ENCODE peak calls at places on chromosome 15, in ten cellular contexts. One of them, this sample, is unnamed.

GRCh38 chr15:89912145-89912673 is 543 bp downstream of the ARPIN start:
- DNase-seq in testis: peak
- DNase-seq in mesendoderm: peak
- DNase-seq in H9: peak
- DNase-seq in HepG2: no peak
- DNase-seq in neuronal stem cell: peak
- DNase-seq in sigmoid colon: peak
- DNase-seq in fibroblast of lung: peak
- DNase-seq in esophagus muscularis mucosa: no peak
- DNase-seq in osteoblast: peak
- DNase-seq in this sample: no peak

GRCh38 chr15:52466134-52466701 is 62.5 kb downstream of the MYO5A start:
- DNase-seq in testis: peak
- DNase-seq in mesendoderm: peak
- DNase-seq in H9: peak
- DNase-seq in HepG2: no peak
- DNase-seq in neuronal stem cell: no peak
- DNase-seq in sigmoid colon: peak
- DNase-seq in fibroblast of lung: no peak
- DNase-seq in esophagus muscularis mucosa: no peak
- DNase-seq in osteoblast: no peak
- DNase-seq in this sample: peak

GRCh38 chr15:50168778-50169411 is 13.1 kb upstream of the SLC27A2 start:
- DNase-seq in testis: no peak
- DNase-seq in mesendoderm: no peak
- DNase-seq in H9: no peak
- DNase-seq in HepG2: no peak
- DNase-seq in neuronal stem cell: no peak
- DNase-seq in sigmoid colon: no peak
- DNase-seq in fibroblast of lung: no peak
- DNase-seq in esophagus muscularis mucosa: no peak
- DNase-seq in osteoblast: no peak
- DNase-seq in this sample: no peak

GRCh38 chr15:72566973-72567372 is 87.5 kb upstream of the GOLGA6B start:
- DNase-seq in testis: no peak
- DNase-seq in mesendoderm: no peak
- DNase-seq in H9: no peak
- DNase-seq in HepG2: no peak
- DNase-seq in neuronal stem cell: no peak
- DNase-seq in sigmoid colon: no peak
- DNase-seq in fibroblast of lung: no peak
- DNase-seq in esophagus muscularis mucosa: no peak
- DNase-seq in osteoblast: no peak
- DNase-seq in this sample: no peak

GRCh38 chr15:90873998-90874605 is 5.7 kb downstream of the FURIN start:
- DNase-seq in testis: no peak
- DNase-seq in mesendoderm: peak
- DNase-seq in H9: peak
- DNase-seq in HepG2: peak
- DNase-seq in neuronal stem cell: no peak
- DNase-seq in sigmoid colon: no peak
- DNase-seq in fibroblast of lung: no peak
- DNase-seq in esophagus muscularis mucosa: no peak
- DNase-seq in osteoblast: peak
- DNase-seq in this sample: no peak

GRCh38 chr15:94266000-94266399 is 34.6 kb downstream of the MCTP2 start:
- DNase-seq in testis: no peak
- DNase-seq in mesendoderm: peak
- DNase-seq in H9: no peak
- DNase-seq in HepG2: peak
- DNase-seq in neuronal stem cell: no peak
- DNase-seq in sigmoid colon: no peak
- DNase-seq in fibroblast of lung: no peak
- DNase-seq in esophagus muscularis mucosa: no peak
- DNase-seq in osteoblast: no peak
- DNase-seq in this sample: no peak

GRCh38 chr15:90376789-90377188 is 11.3 kb upstream of the IQGAP1 start:
- DNase-seq in testis: no peak
- DNase-seq in mesendoderm: no peak
- DNase-seq in H9: no peak
- DNase-seq in HepG2: no peak
- DNase-seq in neuronal stem cell: no peak
- DNase-seq in sigmoid colon: no peak
- DNase-seq in fibroblast of lung: no peak
- DNase-seq in esophagus muscularis mucosa: no peak
- DNase-seq in osteoblast: no peak
- DNase-seq in this sample: peak

GRCh38 chr15:68466876-68467275 is 34.9 kb upstream of the ITGA11 start:
- DNase-seq in testis: no peak
- DNase-seq in mesendoderm: no peak
- DNase-seq in H9: no peak
- DNase-seq in HepG2: no peak
- DNase-seq in neuronal stem cell: no peak
- DNase-seq in sigmoid colon: no peak
- DNase-seq in fibroblast of lung: no peak
- DNase-seq in esophagus muscularis mucosa: peak
- DNase-seq in osteoblast: no peak
- DNase-seq in this sample: no peak

GRCh38 chr15:56763496-56763895 is 30.2 kb upstream of the ZNF280D start:
- DNase-seq in testis: no peak
- DNase-seq in mesendoderm: no peak
- DNase-seq in H9: no peak
- DNase-seq in HepG2: no peak
- DNase-seq in neuronal stem cell: no peak
- DNase-seq in sigmoid colon: no peak
- DNase-seq in fibroblast of lung: peak
- DNase-seq in esophagus muscularis mucosa: no peak
- DNase-seq in osteoblast: no peak
- DNase-seq in this sample: no peak

GRCh38 chr15:43370975-43371974 is at the start of the genes TUBGCP4 and ZSCAN29:
- DNase-seq in testis: peak
- DNase-seq in mesendoderm: peak
- DNase-seq in H9: peak
- DNase-seq in HepG2: peak
- DNase-seq in neuronal stem cell: peak
- DNase-seq in sigmoid colon: peak
- DNase-seq in fibroblast of lung: peak
- DNase-seq in esophagus muscularis mucosa: peak
- DNase-seq in osteoblast: peak
- DNase-seq in this sample: peak

GRCh38 chr15:77715051-77715450 is 82.3 kb upstream of the LINGO1 start:
- DNase-seq in testis: no peak
- DNase-seq in mesendoderm: peak
- DNase-seq in H9: no peak
- DNase-seq in HepG2: no peak
- DNase-seq in neuronal stem cell: no peak
- DNase-seq in sigmoid colon: no peak
- DNase-seq in fibroblast of lung: no peak
- DNase-seq in esophagus muscularis mucosa: no peak
- DNase-seq in osteoblast: peak
- DNase-seq in this sample: no peak

GRCh38 chr15:77714555-77714954 is 81.8 kb upstream of the LINGO1 start:
- DNase-seq in testis: no peak
- DNase-seq in mesendoderm: no peak
- DNase-seq in H9: no peak
- DNase-seq in HepG2: no peak
- DNase-seq in neuronal stem cell: no peak
- DNase-seq in sigmoid colon: no peak
- DNase-seq in fibroblast of lung: no peak
- DNase-seq in esophagus muscularis mucosa: no peak
- DNase-seq in osteoblast: peak
- DNase-seq in this sample: no peak

GRCh38 chr15:77713281-77713680 is 80.6 kb upstream of the LINGO1 start:
- DNase-seq in testis: no peak
- DNase-seq in mesendoderm: no peak
- DNase-seq in H9: no peak
- DNase-seq in HepG2: no peak
- DNase-seq in neuronal stem cell: no peak
- DNase-seq in sigmoid colon: no peak
- DNase-seq in fibroblast of lung: no peak
- DNase-seq in esophagus muscularis mucosa: no peak
- DNase-seq in osteoblast: no peak
- DNase-seq in this sample: no peak

GRCh38 chr15:77712438-77712837 is 79.7 kb upstream of the LINGO1 start:
- DNase-seq in testis: no peak
- DNase-seq in mesendoderm: no peak
- DNase-seq in H9: no peak
- DNase-seq in HepG2: no peak
- DNase-seq in neuronal stem cell: no peak
- DNase-seq in sigmoid colon: no peak
- DNase-seq in fibroblast of lung: no peak
- DNase-seq in esophagus muscularis mucosa: no peak
- DNase-seq in osteoblast: peak
- DNase-seq in this sample: no peak

GRCh38 chr15:77714023-77714422 is 81.3 kb upstream of the LINGO1 start:
- DNase-seq in testis: no peak
- DNase-seq in mesendoderm: no peak
- DNase-seq in H9: no peak
- DNase-seq in HepG2: no peak
- DNase-seq in neuronal stem cell: no peak
- DNase-seq in sigmoid colon: no peak
- DNase-seq in fibroblast of lung: no peak
- DNase-seq in esophagus muscularis mucosa: no peak
- DNase-seq in osteoblast: peak
- DNase-seq in this sample: no peak
- H3K27ac ChIP-seq in testis: no peak
- H3K27ac ChIP-seq in mesendoderm: no peak
- H3K27ac ChIP-seq in H9: no peak
- H3K27ac ChIP-seq in HepG2: no peak
- H3K27ac ChIP-seq in neuronal stem cell: no peak
- H3K27ac ChIP-seq in sigmoid colon: no peak
- H3K27ac ChIP-seq in fibroblast of lung: no peak
- H3K27ac ChIP-seq in esophagus muscularis mucosa: no peak
- H3K27ac ChIP-seq in osteoblast: no peak
- H3K27ac ChIP-seq in this sample: no peak

GRCh38 chr15:33716025-33716424 is 252.3 kb upstream of the CHRM5 start:
- DNase-seq in testis: no peak
- DNase-seq in mesendoderm: no peak
- DNase-seq in H9: no peak
- DNase-seq in HepG2: no peak
- DNase-seq in neuronal stem cell: no peak
- DNase-seq in sigmoid colon: no peak
- DNase-seq in fibroblast of lung: no peak
- DNase-seq in esophagus muscularis mucosa: no peak
- DNase-seq in osteoblast: no peak
- DNase-seq in this sample: no peak
- H3K27ac ChIP-seq in testis: no peak
- H3K27ac ChIP-seq in mesendoderm: no peak
- H3K27ac ChIP-seq in H9: no peak
- H3K27ac ChIP-seq in HepG2: no peak
- H3K27ac ChIP-seq in neuronal stem cell: no peak
- H3K27ac ChIP-seq in sigmoid colon: no peak
- H3K27ac ChIP-seq in fibroblast of lung: no peak
- H3K27ac ChIP-seq in esophagus muscularis mucosa: no peak
- H3K27ac ChIP-seq in osteoblast: no peak
- H3K27ac ChIP-seq in this sample: no peak

DNA sequence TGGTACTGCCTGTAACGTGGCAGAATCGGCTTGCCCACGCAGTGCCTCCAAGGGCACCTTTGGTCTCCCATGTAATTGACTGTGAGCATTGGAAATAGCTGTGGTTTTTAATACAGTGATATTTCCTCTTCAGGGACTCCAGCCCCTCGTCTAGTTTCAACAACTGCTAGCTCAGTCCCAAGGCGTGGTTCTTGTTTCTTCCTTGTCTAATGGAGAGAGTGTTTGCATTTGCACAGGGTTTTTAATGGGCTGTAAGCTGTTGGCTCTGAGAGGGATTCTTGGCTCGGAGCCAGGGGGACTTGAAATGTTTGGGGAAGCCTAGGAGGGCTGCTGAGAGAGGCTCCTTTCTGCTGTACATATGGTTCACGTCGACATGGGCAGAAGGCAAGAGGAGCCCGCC is 86.2 kb downstream of the THSD4 start:
- DNase-seq in testis: no peak
- DNase-seq in mesendoderm: no peak
- DNase-seq in H9: no peak
- DNase-seq in HepG2: no peak
- DNase-seq in neuronal stem cell: no peak
- DNase-seq in sigmoid colon: no peak
- DNase-seq in fibroblast of lung: peak
- DNase-seq in esophagus muscularis mucosa: no peak
- DNase-seq in osteoblast: no peak
- DNase-seq in this sample: no peak
- H3K27ac ChIP-seq in testis: no peak
- H3K27ac ChIP-seq in mesendoderm: no peak
- H3K27ac ChIP-seq in H9: no peak
- H3K27ac ChIP-seq in HepG2: no peak
- H3K27ac ChIP-seq in neuronal stem cell: no peak
- H3K27ac ChIP-seq in sigmoid colon: no peak
- H3K27ac ChIP-seq in fibroblast of lung: no peak
- H3K27ac ChIP-seq in esophagus muscularis mucosa: no peak
- H3K27ac ChIP-seq in osteoblast: no peak
- H3K27ac ChIP-seq in this sample: no peak

GRCh38 chr15:93070901-93071300 is 18.1 kb downstream of the RGMA start:
- DNase-seq in testis: no peak
- DNase-seq in mesendoderm: peak
- DNase-seq in H9: no peak
- DNase-seq in HepG2: no peak
- DNase-seq in neuronal stem cell: no peak
- DNase-seq in sigmoid colon: no peak
- DNase-seq in fibroblast of lung: no peak
- DNase-seq in esophagus muscularis mucosa: no peak
- DNase-seq in osteoblast: no peak
- DNase-seq in this sample: no peak

GRCh38 chr15:93072011-93072410 is 17.0 kb downstream of the RGMA start:
- DNase-seq in testis: no peak
- DNase-seq in mesendoderm: peak
- DNase-seq in H9: no peak
- DNase-seq in HepG2: no peak
- DNase-seq in neuronal stem cell: no peak
- DNase-seq in sigmoid colon: no peak
- DNase-seq in fibroblast of lung: peak
- DNase-seq in esophagus muscularis mucosa: no peak
- DNase-seq in osteoblast: peak
- DNase-seq in this sample: no peak

GRCh38 chr15:93068581-93069199 is 20.3 kb downstream of the RGMA start:
- DNase-seq in testis: no peak
- DNase-seq in mesendoderm: no peak
- DNase-seq in H9: no peak
- DNase-seq in HepG2: no peak
- DNase-seq in neuronal stem cell: no peak
- DNase-seq in sigmoid colon: no peak
- DNase-seq in fibroblast of lung: no peak
- DNase-seq in esophagus muscularis mucosa: no peak
- DNase-seq in osteoblast: no peak
- DNase-seq in this sample: no peak

GRCh38 chr15:93071469-93071891 is 17.5 kb downstream of the RGMA start:
- DNase-seq in testis: no peak
- DNase-seq in mesendoderm: peak
- DNase-seq in H9: no peak
- DNase-seq in HepG2: no peak
- DNase-seq in neuronal stem cell: no peak
- DNase-seq in sigmoid colon: no peak
- DNase-seq in fibroblast of lung: peak
- DNase-seq in esophagus muscularis mucosa: no peak
- DNase-seq in osteoblast: no peak
- DNase-seq in this sample: no peak

DNA sequence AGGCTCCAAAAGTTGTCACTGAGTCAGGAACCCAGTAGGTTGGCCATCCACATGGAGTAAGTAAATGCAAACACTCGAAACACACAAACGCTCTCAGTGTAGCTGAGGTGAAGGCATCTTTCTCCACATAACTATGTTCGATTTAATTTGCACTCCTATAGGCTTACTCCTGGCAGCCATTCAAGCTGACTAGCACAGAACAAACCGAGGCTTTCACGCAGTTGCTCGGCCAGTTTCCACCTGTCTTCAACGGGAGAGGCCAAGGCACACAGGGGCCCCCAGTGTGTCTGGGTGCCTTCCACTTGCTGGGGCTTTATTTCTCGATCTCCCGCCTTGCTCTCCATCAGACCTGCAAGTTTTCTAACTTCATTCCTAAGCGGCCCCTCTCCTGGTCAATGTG is 18.9 kb downstream of the RGMA start:
- DNase-seq in testis: no peak
- DNase-seq in mesendoderm: no peak
- DNase-seq in H9: no peak
- DNase-seq in HepG2: no peak
- DNase-seq in neuronal stem cell: no peak
- DNase-seq in sigmoid colon: no peak
- DNase-seq in fibroblast of lung: no peak
- DNase-seq in esophagus muscularis mucosa: no peak
- DNase-seq in osteoblast: no peak
- DNase-seq in this sample: no peak
- H3K27ac ChIP-seq in testis: peak
- H3K27ac ChIP-seq in mesendoderm: no peak
- H3K27ac ChIP-seq in H9: no peak
- H3K27ac ChIP-seq in HepG2: no peak
- H3K27ac ChIP-seq in neuronal stem cell: peak
- H3K27ac ChIP-seq in sigmoid colon: peak
- H3K27ac ChIP-seq in fibroblast of lung: no peak
- H3K27ac ChIP-seq in esophagus muscularis mucosa: peak
- H3K27ac ChIP-seq in osteoblast: no peak
- H3K27ac ChIP-seq in this sample: no peak

This sample was measured in OCI-LY7.